ENCODE peak calls at places on chromosomes 12 and 14, in five cellular contexts. A, W, Z, G and F are unnamed samples.

GRCh38 chr14:83909507-83909906 is 1620.4 kb upstream of the FLRT2 start:
- DNase-seq in A (no peak), W (no peak), Z (no peak), G (no peak), F (no peak)

GRCh38 chr14:85054178-85054577 is 475.8 kb upstream of the FLRT2 start:
- DNase-seq in A (no peak), W (no peak), Z (no peak), G (no peak), F (no peak)

GRCh38 chr12:115984607-115985006 is 292.9 kb downstream of the MED13L start:
- DNase-seq in A (no peak), W (no peak), Z (peak; percentile 36), G (no peak), F (no peak)

GRCh38 chr12:32309811-32310755 is 89.3 kb upstream of the FGD4 start:
- DNase-seq in A (peak; percentile 80), W (no peak), Z (peak; percentile 25), G (no peak), F (no peak)

GRCh38 chr14:36424478-36425102 is 95.4 kb downstream of the NKX2-1 start:
- DNase-seq in A (no peak), W (no peak), Z (peak; percentile 98), G (no peak), F (no peak)

GRCh38 chr12:113306382-113306781 is 28.5 kb downstream of the SLC8B1 start:
- DNase-seq in A (no peak), W (no peak), Z (no peak), G (no peak), F (no peak)

GRCh38 chr12:11862794-11863193 is 207.9 kb upstream of the BCL2L14 start:
- DNase-seq in A (peak; percentile 81), W (no peak), Z (no peak), G (no peak), F (no peak)

GRCh38 chr12:114404451-114405198 is 1.3 kb downstream of the TBX5 start:
- DNase-seq in A (no peak), W (no peak), Z (peak; percentile 16), G (no peak), F (no peak)

GRCh38 chr12:24222968-24223367 is 273.5 kb upstream of the SOX5 start:
- DNase-seq in A (peak; percentile 36), W (no peak), Z (no peak), G (no peak), F (no peak)